ENCODE peak calls at places on chromosomes 4 and X, in eight cellular contexts. G is CD8-positive, alpha-beta T cell; X is activated CD4-positive, CD25-positive, alpha-beta regulatory T cell; C is HT-29; Z is cerebellum; T is RKO; H is foreskin fibroblast; J is LoVo. N is an unnamed sample.

GRCh38 chr4:77990904-77991358 is 66.2 kb upstream of the FRAS1 start:
- DNase-seq in J (no peak), G (no peak), T (no peak), Z (no peak), C (no peak), X (no peak), H (peak), N (no peak)

GRCh38 chr4:39568805-39569204 is 41.6 kb upstream of the UGDH start:
- DNase-seq in H (no peak), T (no peak), Z (no peak), X (no peak), C (peak), G (no peak), J (peak), N (no peak)

GRCh38 chrX:75230296-75230695 is 43.6 kb upstream of the UPRT start:
- DNase-seq in G (no peak), J (no peak), C (no peak), T (no peak), Z (no peak), X (no peak), H (no peak), N (no peak)

GRCh38 chr4:15253346-15253745 is 174.5 kb upstream of the C1QTNF7 start:
- DNase-seq in J (no peak), G (no peak), Z (no peak), H (no peak), X (no peak), T (no peak), C (no peak), N (no peak)

GRCh38 chr4:80806472-80806871 is 224.0 kb upstream of the BMP3 start:
- DNase-seq in T (no peak), Z (no peak), H (no peak), G (no peak), J (no peak), X (no peak), C (peak), N (no peak)

GRCh38 chr4:157713342-157713741 is 459.5 kb downstream of the GASK1B start:
- DNase-seq in Z (peak), C (no peak), G (no peak), X (no peak), J (no peak), T (no peak), H (peak), N (no peak)

GRCh38 chrX:125295337-125295736 is 24.3 kb upstream of the TEX13C start:
- DNase-seq in G (no peak), H (no peak), T (no peak), J (no peak), Z (no peak), X (no peak), C (no peak), N (no peak)

GRCh38 chrX:46707274-46707965 is 51.5 kb downstream of the SLC9A7 start:
- DNase-seq in J (no peak), T (no peak), G (no peak), C (no peak), X (no peak), Z (no peak), H (no peak), N (no peak)

GRCh38 chrX:154317391-154318000 is 21.9 kb downstream of the TKTL1 start:
- DNase-seq in G (no peak), C (peak), J (no peak), T (peak), Z (peak), X (no peak), H (no peak), N (no peak)

GRCh38 chr4:66575024-66575696 is 904.9 kb upstream of the EPHA5 start:
- DNase-seq in C (peak), T (peak), J (peak), Z (no peak), X (no peak), H (peak), G (no peak), N (no peak)

GRCh38 chr4:80221161-80221560 is 23.9 kb downstream of the PRDM8 start:
- DNase-seq in H (no peak), X (no peak), G (no peak), C (peak), T (peak), J (no peak), Z (no peak), N (no peak)

GRCh38 chrX:50996930-50997329 is 86.4 kb downstream of the BMP15 start:
- DNase-seq in H (no peak), X (no peak), Z (no peak), G (no peak), T (no peak), J (no peak), C (peak), N (no peak)

GRCh38 chr4:6105311-6105911 is 87.2 kb upstream of the C4orf50 start:
- DNase-seq in T (no peak), C (no peak), Z (no peak), J (no peak), H (no peak), G (no peak), X (no peak), N (peak)

GRCh38 chr4:165198329-165198728 is 9.0 kb upstream of the KLHL2 start:
- DNase-seq in J (no peak), Z (no peak), X (no peak), C (no peak), T (no peak), G (no peak), H (no peak), N (no peak)

GRCh38 chr4:3852751-3853150 is 86.6 kb downstream of the ADRA2C start:
- DNase-seq in C (no peak), H (no peak), G (no peak), X (no peak), J (no peak), Z (no peak), T (no peak), N (no peak)

GRCh38 chr4:135418353-135418752 is 1216.8 kb upstream of the PABPC4L start:
- DNase-seq in T (peak), C (peak), Z (no peak), X (no peak), H (no peak), J (peak), G (no peak), N (no peak)

GRCh38 chrX:20378291-20378920 is 111.7 kb upstream of the RPS6KA3 start:
- DNase-seq in H (no peak), J (peak), C (peak), T (peak), Z (no peak), G (no peak), X (no peak), N (no peak)

GRCh38 chr4:60737858-60738257 is 462.3 kb upstream of the ADGRL3 start:
- DNase-seq in H (no peak), Z (no peak), X (no peak), T (no peak), C (no peak), G (no peak), J (no peak), N (no peak)

GRCh38 chrX:113906168-113906567 is 677.7 kb upstream of the HTR2C start:
- DNase-seq in J (no peak), C (no peak), Z (no peak), X (no peak), G (no peak), T (no peak), H (no peak), N (no peak)

GRCh38 chr4:48139688-48140087 is 5.6 kb upstream of the TXK start:
- DNase-seq in Z (no peak), H (peak), T (no peak), X (no peak), C (no peak), G (no peak), J (no peak), N (no peak)

GRCh38 chr4:72564789-72565188 is 4.2 kb downstream of the ADAMTS3 start:
- DNase-seq in C (no peak), H (no peak), G (no peak), J (no peak), X (no peak), Z (no peak), T (no peak), N (no peak)

GRCh38 chr4:183424109-183424751 is 20.2 kb upstream of the CDKN2AIP start:
- DNase-seq in J (no peak), G (no peak), H (no peak), T (no peak), Z (no peak), C (no peak), X (no peak), N (peak)

GRCh38 chr4:118284169-118284568 is 68.6 kb downstream of the PRSS12 start:
- DNase-seq in G (no peak), X (no peak), C (no peak), Z (no peak), T (no peak), H (no peak), J (no peak), N (no peak)

N was measured in coronary artery.